ENCODE peak calls at places on chromosomes 5 and 9, in four cellular contexts. One of them, this sample, is unnamed.

GRCh38 chr9:755454-756381 is 85.8 kb upstream of the DMRT1 start:
- DNase-seq in K562: no peak
- DNase-seq in IMR-90: peak; percentile 92
- DNase-seq in GM12878: no peak
- DNase-seq in this sample: no peak

GRCh38 chr9:37327553-37327952 is 94.9 kb upstream of the GRHPR start:
- DNase-seq in K562: no peak
- DNase-seq in IMR-90: no peak
- DNase-seq in GM12878: no peak
- DNase-seq in this sample: no peak

GRCh38 chr5:120734033-120734432 is 269.9 kb downstream of the PRR16 start:
- DNase-seq in K562: no peak
- DNase-seq in IMR-90: no peak
- DNase-seq in GM12878: no peak
- DNase-seq in this sample: peak; percentile 7

GRCh38 chr5:98637607-98638006 is 135.9 kb upstream of the RGMB start:
- DNase-seq in K562: no peak
- DNase-seq in IMR-90: no peak
- DNase-seq in GM12878: no peak
- DNase-seq in this sample: no peak

GRCh38 chr5:74164725-74165226 is 475.8 kb downstream of the ENC1 start:
- DNase-seq in K562: no peak
- DNase-seq in IMR-90: no peak
- DNase-seq in GM12878: no peak
- DNase-seq in this sample: no peak

GRCh38 chr9:17578911-17579793 is at the start of gene SH3GL2:
- DNase-seq in K562: no peak
- DNase-seq in IMR-90: peak; percentile 4
- DNase-seq in GM12878: no peak
- DNase-seq in this sample: peak; percentile 92

GRCh38 chr9:124286292-124286931 is 28.7 kb downstream of the NEK6 start:
- DNase-seq in K562: no peak
- DNase-seq in IMR-90: peak; percentile 98
- DNase-seq in GM12878: peak; percentile 66
- DNase-seq in this sample: no peak

GRCh38 chr9:9341203-9341602 is 1271.6 kb downstream of the PTPRD start:
- DNase-seq in K562: no peak
- DNase-seq in IMR-90: no peak
- DNase-seq in GM12878: no peak
- DNase-seq in this sample: no peak

GRCh38 chr5:108989761-108990392 is 242.2 kb downstream of the FER start:
- DNase-seq in K562: no peak
- DNase-seq in IMR-90: peak; percentile 48
- DNase-seq in GM12878: no peak
- DNase-seq in this sample: no peak

GRCh38 chr9:73647560-73647959 is 495.9 kb downstream of the ANXA1 start:
- DNase-seq in K562: no peak
- DNase-seq in IMR-90: no peak
- DNase-seq in GM12878: no peak
- DNase-seq in this sample: no peak

GRCh38 chr9:26695010-26695601 is 197.5 kb downstream of the CAAP1 start:
- DNase-seq in K562: no peak
- DNase-seq in IMR-90: no peak
- DNase-seq in GM12878: no peak
- DNase-seq in this sample: no peak

GRCh38 chr9:128203842-128204551 is 818 bp downstream of the DNM1 start:
- DNase-seq in K562: peak; percentile 89
- DNase-seq in IMR-90: peak; percentile 47
- DNase-seq in GM12878: no peak
- DNase-seq in this sample: peak; percentile 81

GRCh38 chr5:112253478-112254250 is 165.4 kb downstream of the EPB41L4A start:
- DNase-seq in K562: no peak
- DNase-seq in IMR-90: no peak
- DNase-seq in GM12878: no peak
- DNase-seq in this sample: no peak

DNA sequence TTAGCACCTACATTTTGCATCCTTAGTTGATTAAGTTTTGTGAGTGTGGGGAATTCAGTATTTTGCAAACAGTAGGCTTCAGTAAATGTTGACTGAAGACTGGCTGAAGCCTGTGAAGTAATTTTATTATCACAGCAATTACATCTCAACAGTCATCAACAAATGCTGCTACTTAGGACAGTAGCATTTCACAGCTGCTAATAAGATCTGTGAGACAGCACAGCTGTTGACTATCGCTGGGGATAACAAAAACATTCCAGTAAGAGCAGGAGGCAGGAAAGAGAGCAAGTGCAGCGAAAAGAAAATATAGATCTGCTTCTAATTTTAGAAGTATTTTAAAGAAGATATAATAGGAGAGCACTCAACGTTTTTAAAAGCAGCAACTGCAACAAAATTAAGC is 117.3 kb upstream of the FGF10 start:
- DNase-seq in K562: no peak
- DNase-seq in IMR-90: no peak
- DNase-seq in GM12878: no peak
- DNase-seq in this sample: no peak
- H3K27ac ChIP-seq in K562: no peak overlapping the region
- H3K27ac ChIP-seq in IMR-90: no peak overlapping the region
- H3K27ac ChIP-seq in GM12878: no peak overlapping the region
- H3K27ac ChIP-seq in this sample: no peak overlapping the region

GRCh38 chr9:98958271-98958989 is 14.7 kb downstream of the COL15A1 start:
- DNase-seq in K562: no peak
- DNase-seq in IMR-90: peak; percentile 98
- DNase-seq in GM12878: no peak
- DNase-seq in this sample: no peak
- TF ChIP-seq CHD1 in K562: no peak
- TF ChIP-seq CHD1 in IMR-90: no peak
- TF ChIP-seq CHD1 in GM12878: no peak
- TF ChIP-seq CHD1 in this sample: no peak

DNA sequence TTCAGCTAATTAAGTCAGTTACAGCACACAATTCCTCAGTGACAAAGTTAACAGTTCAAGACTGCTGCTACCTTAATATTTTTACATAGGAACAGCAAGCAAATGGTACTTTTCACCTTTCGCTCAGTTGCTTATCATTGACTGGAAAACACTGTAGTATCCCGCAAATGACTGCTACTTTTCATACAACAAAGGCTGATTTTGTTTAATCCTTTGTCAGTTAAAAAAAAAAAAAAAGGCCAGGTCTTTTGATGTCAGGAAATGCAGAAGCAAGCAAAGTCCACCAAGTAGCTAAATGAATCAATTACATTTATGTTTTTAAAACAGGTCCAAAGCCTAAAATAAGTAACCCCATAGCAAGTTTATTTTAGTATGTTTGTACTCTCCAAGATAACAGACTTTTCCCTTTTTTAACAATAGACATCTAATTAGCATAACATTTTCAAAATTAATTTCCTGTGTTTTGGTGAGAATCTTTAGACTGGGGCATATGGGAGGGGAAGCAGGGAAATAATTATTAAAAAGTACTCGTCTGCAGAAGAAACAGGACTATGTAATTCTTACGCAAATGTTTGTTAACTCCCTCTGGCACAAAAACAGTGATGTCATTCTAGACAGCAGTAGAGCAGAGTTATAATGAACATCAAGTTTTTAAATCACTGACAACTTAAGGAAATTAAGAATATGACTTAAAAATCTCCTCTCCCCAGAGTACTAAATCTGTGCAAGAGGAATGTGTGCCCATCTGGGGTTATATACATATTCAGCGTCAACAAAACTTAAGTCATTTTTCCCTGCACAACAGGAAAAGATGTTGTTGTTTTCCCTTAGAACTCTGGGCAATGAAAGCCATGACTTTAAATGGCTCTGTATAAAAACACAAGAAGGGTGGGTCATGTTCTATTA is 9.6 kb downstream of the PFDN1 start:
- DNase-seq in K562: no peak
- DNase-seq in IMR-90: peak; percentile 57
- DNase-seq in GM12878: no peak
- DNase-seq in this sample: no peak
- H3K27ac ChIP-seq in K562: no peak overlapping the region
- H3K27ac ChIP-seq in IMR-90: no peak overlapping the region
- H3K27ac ChIP-seq in GM12878: no peak overlapping the region
- H3K27ac ChIP-seq in this sample: no peak overlapping the region

GRCh38 chr5:121805931-121806330 is 45.8 kb upstream of the FTMT start:
- DNase-seq in K562: no peak
- DNase-seq in IMR-90: no peak
- DNase-seq in GM12878: no peak
- DNase-seq in this sample: no peak
- TF ChIP-seq CHD1 in K562: no peak
- TF ChIP-seq CHD1 in IMR-90: no peak
- TF ChIP-seq CHD1 in GM12878: no peak
- TF ChIP-seq CHD1 in this sample: no peak

DNA sequence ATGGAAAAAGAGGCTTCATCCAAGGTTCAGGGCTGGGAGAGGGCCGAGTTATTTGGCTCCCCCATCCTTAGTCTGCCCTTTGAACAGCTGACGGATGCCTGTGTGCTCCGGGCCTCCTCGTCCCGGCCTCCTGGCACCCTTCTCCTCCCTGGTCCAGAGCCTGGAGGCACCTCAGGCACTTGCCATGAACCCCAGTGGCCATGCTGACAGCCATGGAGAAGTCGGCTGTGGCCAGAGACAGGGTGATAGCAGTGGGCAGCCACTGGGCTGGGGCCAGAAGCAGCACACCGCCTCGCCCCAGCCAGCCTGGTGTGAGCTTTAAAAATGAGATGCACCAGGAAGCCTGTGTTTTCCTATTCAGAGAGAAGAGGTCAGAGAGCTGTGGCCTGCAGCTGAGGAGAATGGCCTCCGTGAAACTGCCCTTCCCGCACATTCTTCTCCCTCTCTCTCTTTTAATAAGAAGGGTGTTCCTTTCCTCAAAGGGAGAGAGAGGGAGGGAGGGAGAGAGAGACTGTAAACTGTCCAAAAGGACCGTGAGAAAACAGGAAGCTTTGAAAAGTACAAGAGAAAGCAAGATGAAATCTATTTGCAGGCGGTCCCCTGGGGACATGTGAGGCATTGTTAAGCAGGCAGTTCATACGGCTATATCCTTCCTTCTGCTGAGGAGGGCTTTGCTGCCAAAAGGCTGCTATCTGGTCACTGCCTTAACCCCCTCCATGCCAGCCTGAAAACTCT is 55.3 kb downstream of the ZNF366 start:
- DNase-seq in K562: no peak
- DNase-seq in IMR-90: peak; percentile 66
- DNase-seq in GM12878: peak; percentile 75
- DNase-seq in this sample: no peak
- H3K27ac ChIP-seq in K562: no peak overlapping the region
- H3K27ac ChIP-seq in IMR-90: peak overlapping the region; percentile 90
- H3K27ac ChIP-seq in GM12878: peak overlapping the region; percentile 76
- H3K27ac ChIP-seq in this sample: no peak overlapping the region

GRCh38 chr9:92504881-92505280 is 22.6 kb upstream of the ASPN start:
- DNase-seq in K562: no peak
- DNase-seq in IMR-90: peak; percentile 35
- DNase-seq in GM12878: no peak
- DNase-seq in this sample: no peak

GRCh38 chr9:92507005-92507404 is 24.7 kb upstream of the ASPN start:
- DNase-seq in K562: no peak
- DNase-seq in IMR-90: no peak
- DNase-seq in GM12878: no peak
- DNase-seq in this sample: no peak

GRCh38 chr9:92508018-92508417 is 25.7 kb upstream of the ASPN start:
- DNase-seq in K562: no peak
- DNase-seq in IMR-90: no peak
- DNase-seq in GM12878: no peak
- DNase-seq in this sample: no peak

GRCh38 chr9:92507496-92507895 is 25.2 kb upstream of the ASPN start:
- DNase-seq in K562: no peak
- DNase-seq in IMR-90: no peak
- DNase-seq in GM12878: no peak
- DNase-seq in this sample: no peak

DNA sequence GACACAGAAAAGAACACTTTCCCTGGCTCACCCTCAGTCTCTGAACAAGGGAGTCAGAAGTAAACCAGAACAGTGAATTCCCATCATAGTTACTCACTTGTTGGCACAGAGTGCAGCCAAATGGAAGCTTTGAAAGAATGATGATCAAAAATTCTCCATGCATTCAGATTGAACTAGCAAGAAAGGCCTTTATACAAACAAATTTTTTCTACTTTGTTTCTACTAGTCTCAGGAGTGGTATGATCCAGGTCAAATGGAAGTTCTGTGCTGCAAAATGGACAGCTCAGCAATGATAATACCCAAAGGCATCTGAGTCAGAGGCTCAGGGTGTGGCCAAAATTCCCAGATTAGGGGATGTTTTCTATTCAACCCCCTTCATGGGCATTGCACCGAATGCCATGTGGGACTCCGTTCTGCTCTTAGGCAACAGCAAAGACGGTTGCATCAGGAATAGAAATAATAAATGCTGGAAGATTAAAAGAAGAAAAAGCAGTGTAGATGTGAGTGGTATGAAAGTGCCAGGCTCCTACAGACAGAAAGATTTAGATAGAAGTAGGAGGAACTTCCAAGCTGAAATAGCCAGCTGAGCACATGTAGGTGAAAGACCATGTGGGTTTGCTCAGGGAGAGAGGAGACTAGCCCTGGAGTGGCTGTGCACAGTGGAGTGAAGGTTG is 24.0 kb upstream of the ASPN start:
- DNase-seq in K562: no peak
- DNase-seq in IMR-90: peak; percentile 95
- DNase-seq in GM12878: no peak
- DNase-seq in this sample: no peak
- TF ChIP-seq CHD1 in K562: no peak
- TF ChIP-seq CHD1 in IMR-90: no peak
- TF ChIP-seq CHD1 in GM12878: no peak
- TF ChIP-seq CHD1 in this sample: no peak

This sample was measured in H1.